ENCODE peak calls at places on chromosome X, in four cellular contexts. J is right cardiac atrium, O is right lobe of liver, A is hepatocyte. M is an unnamed sample.
A peak's percentile ranks its signal among the peaks of the same experiment; 100 is the strongest.

GRCh38 chrX:9966775-9967408 is at the start of gene CLDN34:
- DNase-seq in J (no peak), O (no peak), A (no peak), M (no peak)

GRCh38 chrX:136574548-136574947 is 42.5 kb downstream of the VGLL1 start:
- DNase-seq in J (no peak), O (no peak), A (peak; percentile 16), M (no peak)

GRCh38 chrX:118652717-118653116 is 74.7 kb upstream of the IL13RA1 start:
- DNase-seq in J (no peak), O (no peak), A (no peak), M (no peak)

GRCh38 chrX:51568586-51568985 is 50.1 kb downstream of the CENPVL3 start:
- DNase-seq in J (no peak), O (no peak), A (no peak), M (no peak)

GRCh38 chrX:139905041-139905440 is 27.8 kb downstream of the ATP11C start:
- DNase-seq in J (no peak), O (no peak), A (no peak), M (no peak)

GRCh38 chrX:108468486-108468885 is 28.8 kb downstream of the COL4A5 start:
- DNase-seq in J (no peak), O (no peak), A (no peak), M (no peak)

GRCh38 chrX:142156567-142156966 is 48.5 kb downstream of the MAGEC2 start:
- DNase-seq in J (no peak), O (no peak), A (no peak), M (no peak)

GRCh38 chrX:150902434-150903109 is 4.1 kb upstream of the CD99L2 start:
- DNase-seq in J (no peak), O (no peak), A (no peak), M (no peak)

GRCh38 chrX:51893931-51894696 is 691 bp downstream of the MAGED1 start:
- DNase-seq in J (peak; percentile 53), O (peak; percentile 48), A (peak; percentile 60), M (no peak)

GRCh38 chrX:80812176-80812575 is 2.5 kb upstream of the BRWD3 start:
- DNase-seq in J (no peak), O (no peak), A (peak; percentile 20), M (no peak)

GRCh38 chrX:79325263-79325958 is 41.7 kb downstream of the ITM2A start:
- DNase-seq in J (no peak), O (no peak), A (no peak), M (no peak)

GRCh38 chrX:88425739-88426138 is 321.3 kb upstream of the CPXCR1 start:
- DNase-seq in J (no peak), O (no peak), A (peak; percentile 32), M (no peak)

GRCh38 chrX:123753656-123754350 is 21.0 kb upstream of the THOC2 start:
- DNase-seq in J (no peak), O (no peak), A (no peak), M (no peak)

GRCh38 chrX:95836517-95836916 is 848.1 kb upstream of the DIAPH2 start:
- DNase-seq in J (no peak), O (no peak), A (no peak), M (no peak)

GRCh38 chrX:110743679-110744340 is 51.8 kb downstream of the CHRDL1 start:
- DNase-seq in J (no peak), O (no peak), A (no peak), M (peak; percentile 4)

GRCh38 chrX:57771689-57772088 is 91.6 kb upstream of the NLRP2B start:
- DNase-seq in J (no peak), O (no peak), A (no peak), M (no peak)

GRCh38 chrX:65598559-65599147 is 64.1 kb upstream of the LAS1L start:
- DNase-seq in J (no peak), O (no peak), A (no peak), M (no peak)

GRCh38 chrX:85004255-85004654 is 578 bp downstream of the APOOL start:
- DNase-seq in J (no peak), O (no peak), A (no peak), M (no peak)

GRCh38 chrX:102765794-102766193 is 45.3 kb downstream of the GPRASP3 start:
- DNase-seq in J (no peak), O (no peak), A (peak; percentile 10), M (no peak)

GRCh38 chrX:81259008-81259713 is 57.3 kb downstream of the SH3BGRL start:
- DNase-seq in J (no peak), O (no peak), A (no peak), M (no peak)

GRCh38 chrX:14501312-14501711 is 28.0 kb upstream of the GLRA2 start:
- DNase-seq in J (no peak), O (no peak), A (no peak), M (no peak)

GRCh38 chrX:14496674-14497073 is 32.7 kb upstream of the GLRA2 start:
- DNase-seq in J (no peak), O (no peak), A (no peak), M (no peak)

GRCh38 chrX:14491689-14492088 is 37.6 kb upstream of the GLRA2 start:
- DNase-seq in J (no peak), O (no peak), A (no peak), M (no peak)

GRCh38 chrX:14497184-14497666 is 32.1 kb upstream of the GLRA2 start:
- DNase-seq in J (no peak), O (no peak), A (no peak), M (peak; percentile 4)
- H3K4me3 ChIP-seq in J (peak overlapping the region; percentile 36), O (peak overlapping the region; percentile 12), A (no peak overlapping the region), M (no peak overlapping the region)

GRCh38 chrX:69616520-69617203 is 749 bp downstream of the EDA start:
- DNase-seq in J (peak; percentile 70), O (peak; percentile 31), A (peak; percentile 42), M (no peak)
- H3K4me3 ChIP-seq in J (peak overlapping the region; percentile 82), O (peak overlapping the region; percentile 59), A (peak overlapping the region; percentile 63), M (no peak overlapping the region)

GRCh38 chrX:153925387-153925738 is 701 bp downstream of the ARHGAP4 start:
- DNase-seq in J (no peak), O (no peak), A (no peak), M (no peak)

GRCh38 chrX:153927686-153927935 is 1.5 kb upstream of the ARHGAP4 start:
- DNase-seq in J (no peak), O (peak; percentile 50), A (no peak), M (no peak)

GRCh38 chrX:153926863-153927685 is 1.0 kb upstream of the ARHGAP4 start:
- DNase-seq in J (peak; percentile 79), O (peak; percentile 53), A (peak; percentile 41), M (peak; percentile 65)

GRCh38 chrX:153925739-153926593 is at the start of gene ARHGAP4:
- DNase-seq in J (peak; percentile 62), O (no peak), A (no peak), M (no peak)

DNA sequence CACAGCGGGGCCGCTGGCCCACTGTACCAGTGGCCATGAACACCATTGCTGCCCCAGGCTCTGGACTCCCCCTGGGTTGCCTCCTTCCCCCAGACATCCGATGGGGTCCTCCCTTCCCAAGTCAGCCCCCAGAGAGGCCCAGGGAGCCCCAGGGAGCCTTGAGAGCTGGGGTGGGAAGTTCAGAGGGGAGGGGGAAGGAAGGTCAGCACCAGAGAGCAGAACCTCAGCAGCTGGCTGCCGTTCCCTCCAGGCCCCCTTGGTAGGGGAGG is 464 bp upstream of the ARHGAP4 start:
- DNase-seq in J (no peak), O (no peak), A (no peak), M (no peak)
- H3K4me3 ChIP-seq in J (no peak overlapping the region), O (no peak overlapping the region), A (no peak overlapping the region), M (peak overlapping the region; percentile 85)

GRCh38 chrX:39611468-39611867 is 486.3 kb downstream of the BCOR start:
- DNase-seq in J (no peak), O (no peak), A (no peak), M (no peak)

GRCh38 chrX:39614680-39614998 is 483.1 kb downstream of the BCOR start:
- DNase-seq in J (no peak), O (no peak), A (no peak), M (no peak)

GRCh38 chrX:39613997-39614679 is 483.6 kb downstream of the BCOR start:
- DNase-seq in J (no peak), O (no peak), A (peak; percentile 26), M (peak; percentile 51)

GRCh38 chrX:39616098-39616729 is 481.5 kb downstream of the BCOR start:
- DNase-seq in J (no peak), O (no peak), A (no peak), M (peak; percentile 31)

DNA sequence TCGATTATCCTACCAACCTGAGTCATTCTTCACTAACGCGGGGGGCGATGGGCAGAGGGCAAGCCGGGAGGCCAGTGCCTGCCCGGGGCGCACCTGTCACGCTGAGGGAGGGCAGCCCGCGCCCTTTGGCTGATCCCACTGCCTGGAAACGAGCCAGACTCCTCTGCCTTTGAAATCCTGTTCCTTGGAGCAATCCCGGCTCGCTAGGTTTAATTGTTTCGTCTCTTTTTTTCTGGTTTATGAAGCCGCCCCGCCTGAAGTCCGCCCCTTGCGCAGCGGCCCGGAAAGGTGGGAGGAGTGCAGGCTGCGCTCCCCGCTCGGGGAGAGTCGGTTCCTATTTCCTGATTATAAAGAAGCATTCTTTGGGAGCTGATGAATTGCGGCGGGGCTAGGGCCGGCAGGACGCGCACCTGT is 484.2 kb downstream of the BCOR start:
- DNase-seq in J (peak; percentile 68), O (peak; percentile 49), A (peak; percentile 74), M (no peak)
- H3K4me3 ChIP-seq in J (peak overlapping the region; percentile 42), O (peak overlapping the region; percentile 19), A (peak overlapping the region; percentile 20), M (peak overlapping the region; percentile 44)

GRCh38 chrX:31038585-31039326 is 33.1 kb downstream of the FTHL17 start:
- DNase-seq in J (no peak), O (no peak), A (peak; percentile 56), M (no peak)
- H3K4me3 ChIP-seq in J (no peak overlapping the region), O (no peak overlapping the region), A (no peak overlapping the region), M (no peak overlapping the region)

DNA sequence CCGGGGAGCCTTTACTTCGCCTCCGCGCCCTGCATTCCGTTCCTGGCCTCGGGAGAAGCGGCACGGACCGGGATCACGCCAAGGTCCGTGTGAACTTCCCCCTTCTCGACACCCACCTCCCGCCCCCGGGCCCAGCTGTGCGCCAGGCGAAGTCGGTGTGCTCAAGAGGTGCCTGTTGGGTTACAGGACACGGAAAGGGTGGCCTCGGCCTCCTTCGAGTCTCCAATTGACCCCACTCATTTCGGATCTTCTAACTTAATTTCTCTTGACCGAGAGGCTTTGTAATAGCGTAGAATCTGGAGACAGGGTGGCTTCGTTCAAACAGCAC is 444 bp downstream of the PDHA1 start:
- DNase-seq in J (no peak), O (no peak), A (no peak), M (no peak)
- H3K4me3 ChIP-seq in J (peak overlapping the region; percentile 75), O (peak overlapping the region; percentile 68), A (peak overlapping the region; percentile 20), M (peak overlapping the region; percentile 85)

GRCh38 chrX:68691102-68691501 is 43.6 kb downstream of the STARD8 start:
- DNase-seq in J (no peak), O (no peak), A (no peak), M (no peak)
- H3K4me3 ChIP-seq in J (no peak overlapping the region), O (no peak overlapping the region), A (no peak overlapping the region), M (no peak overlapping the region)

GRCh38 chrX:12138366-12139313 is at the start of gene FRMPD4:
- DNase-seq in J (peak; percentile 51), O (no peak), A (peak; percentile 25), M (no peak)

GRCh38 chrX:12141511-12141910 is 3.2 kb downstream of the FRMPD4 start:
- DNase-seq in J (no peak), O (no peak), A (no peak), M (no peak)

GRCh38 chrX:12142661-12143060 is 4.4 kb downstream of the FRMPD4 start:
- DNase-seq in J (no peak), O (no peak), A (no peak), M (no peak)

GRCh38 chrX:12137982-12138365 is 299 bp upstream of the FRMPD4 start:
- DNase-seq in J (no peak), O (no peak), A (no peak), M (no peak)

GRCh38 chrX:12139934-12140611 is 1.8 kb downstream of the FRMPD4 start:
- DNase-seq in J (no peak), O (no peak), A (no peak), M (no peak)
- H3K4me3 ChIP-seq in J (no peak overlapping the region), O (no peak overlapping the region), A (no peak overlapping the region), M (no peak overlapping the region)

M was measured in GM12864.